ENCODE peak calls at places on chromosomes 16 and 17, in ten cellular contexts. H is endothelial cell of umbilical vein, G is stomach, Z is breast epithelium, W is GM23338, T is Panc1, L is HepG2, J is esophagus muscularis mucosa, O is transverse colon, U is H1. Y is an unnamed sample.

GRCh38 chr17:17567631-17568030 is 23.9 kb downstream of the PEMT start:
- DNase-seq in L (no peak), W (no peak), G (peak; percentile 82), Z (peak; percentile 65), U (no peak), T (no peak), J (no peak), O (no peak), H (no peak), Y (no peak)

GRCh38 chr17:3002538-3003301 is 60.7 kb downstream of the OR1D5 start:
- DNase-seq in W (no peak), T (no peak), U (no peak), L (no peak), H (no peak), Z (no peak), J (no peak), O (peak; percentile 65), G (peak; percentile 44), Y (peak; percentile 90)

GRCh38 chr17:41654134-41654907 is 29.9 kb upstream of the KRT17 start:
- DNase-seq in U (no peak), O (peak; percentile 95), L (no peak), T (no peak), H (no peak), J (no peak), G (peak; percentile 94), Z (peak; percentile 97), W (peak; percentile 45), Y (peak; percentile 64)

GRCh38 chr16:57519796-57520360 is 16.5 kb downstream of the CCDC102A start:
- DNase-seq in U (peak; percentile 93), H (peak; percentile 59), L (peak; percentile 73), W (peak; percentile 88), J (no peak), Z (peak; percentile 51), T (peak; percentile 36), G (peak; percentile 84), O (peak; percentile 83), Y (peak; percentile 95)

GRCh38 chr17:3602499-3602898 is 6.7 kb downstream of the TRPV1 start:
- DNase-seq in H (no peak), T (peak; percentile 15), O (no peak), J (no peak), U (peak; percentile 64), W (peak; percentile 94), G (no peak), Z (no peak), L (peak; percentile 44), Y (no peak)

GRCh38 chr17:7330099-7331015 is 1.2 kb upstream of the NEURL4 start:
- DNase-seq in O (peak; percentile 80), L (peak; percentile 76), H (no peak), U (peak; percentile 92), W (peak; percentile 92), J (no peak), Z (peak; percentile 67), G (peak; percentile 73), T (no peak), Y (peak; percentile 95)

GRCh38 chr17:21375757-21376584 is at the start of gene KCNJ12:
- DNase-seq in T (no peak), G (peak; percentile 41), Z (no peak), O (peak; percentile 34), L (no peak), J (no peak), U (no peak), H (peak; percentile 3), W (peak; percentile 82), Y (no peak)

GRCh38 chr17:13544292-13544691 is 57.4 kb downstream of the HS3ST3A1 start:
- DNase-seq in L (no peak), W (no peak), G (no peak), O (peak; percentile 13), U (no peak), H (no peak), J (peak; percentile 94), T (no peak), Z (peak; percentile 38), Y (no peak)

GRCh38 chr16:11128211-11129123 is 127.5 kb downstream of the SOCS1 start:
- DNase-seq in L (no peak), W (no peak), U (no peak), H (no peak), T (no peak), O (no peak), J (no peak), Z (no peak), G (peak; percentile 70), Y (no peak)

GRCh38 chr17:39218906-39219305 is 6.8 kb downstream of the STAC2 start:
- DNase-seq in G (no peak), L (no peak), H (no peak), W (no peak), Z (no peak), O (no peak), T (no peak), U (no peak), J (no peak), Y (no peak)
- H3K4me1 ChIP-seq in G (no peaks in the 10 kb centered on the region), L (no peaks in the 10 kb centered on the region), H (no peaks in the 10 kb centered on the region), W (peaks cover 10% of the 10 kb centered on the region), Z (peaks cover 4% of the 10 kb centered on the region), O (no peaks in the 10 kb centered on the region), T (no peaks in the 10 kb centered on the region), U (no peaks in the 10 kb centered on the region), J (no peaks in the 10 kb centered on the region), Y (no peaks in the 10 kb centered on the region)

GRCh38 chr17:8940866-8941471 is 24.5 kb downstream of the PIK3R5 start:
- DNase-seq in J (no peak), H (no peak), U (no peak), L (no peak), Z (no peak), O (no peak), W (no peak), T (no peak), G (no peak), Y (peak; percentile 78)
- TF ChIP-seq POLR2AphosphoS5 in J (no peak), H (no peak), U (no peak), L (no peak), Z (no peak), O (no peak), W (no peak), T (no peak), G (no peak), Y (no peak)

GRCh38 chr17:76072149-76072858 is at the start of gene SRP68:
- DNase-seq in J (peak; percentile 97), O (peak; percentile 93), W (peak; percentile 94), Z (peak; percentile 87), U (peak; percentile 91), H (peak; percentile 94), G (peak; percentile 93), T (no peak), L (peak; percentile 89), Y (peak; percentile 98)

GRCh38 chr17:76076100-76076764 is 1.7 kb downstream of the GALR2 start:
- DNase-seq in Z (no peak), H (no peak), U (peak; percentile 71), J (no peak), T (no peak), W (peak; percentile 71), O (no peak), G (no peak), L (no peak), Y (no peak)

GRCh38 chr17:76075364-76076099 is 951 bp downstream of the GALR2 start:
- DNase-seq in U (peak; percentile 81), H (no peak), W (peak; percentile 85), Z (no peak), J (no peak), L (no peak), O (no peak), T (no peak), G (no peak), Y (no peak)

GRCh38 chr17:76076765-76077581 is 2.0 kb upstream of the ZACN start:
- DNase-seq in O (no peak), Z (no peak), U (peak; percentile 78), G (no peak), W (peak; percentile 77), T (no peak), L (no peak), J (no peak), H (no peak), Y (peak; percentile 80)

DNA sequence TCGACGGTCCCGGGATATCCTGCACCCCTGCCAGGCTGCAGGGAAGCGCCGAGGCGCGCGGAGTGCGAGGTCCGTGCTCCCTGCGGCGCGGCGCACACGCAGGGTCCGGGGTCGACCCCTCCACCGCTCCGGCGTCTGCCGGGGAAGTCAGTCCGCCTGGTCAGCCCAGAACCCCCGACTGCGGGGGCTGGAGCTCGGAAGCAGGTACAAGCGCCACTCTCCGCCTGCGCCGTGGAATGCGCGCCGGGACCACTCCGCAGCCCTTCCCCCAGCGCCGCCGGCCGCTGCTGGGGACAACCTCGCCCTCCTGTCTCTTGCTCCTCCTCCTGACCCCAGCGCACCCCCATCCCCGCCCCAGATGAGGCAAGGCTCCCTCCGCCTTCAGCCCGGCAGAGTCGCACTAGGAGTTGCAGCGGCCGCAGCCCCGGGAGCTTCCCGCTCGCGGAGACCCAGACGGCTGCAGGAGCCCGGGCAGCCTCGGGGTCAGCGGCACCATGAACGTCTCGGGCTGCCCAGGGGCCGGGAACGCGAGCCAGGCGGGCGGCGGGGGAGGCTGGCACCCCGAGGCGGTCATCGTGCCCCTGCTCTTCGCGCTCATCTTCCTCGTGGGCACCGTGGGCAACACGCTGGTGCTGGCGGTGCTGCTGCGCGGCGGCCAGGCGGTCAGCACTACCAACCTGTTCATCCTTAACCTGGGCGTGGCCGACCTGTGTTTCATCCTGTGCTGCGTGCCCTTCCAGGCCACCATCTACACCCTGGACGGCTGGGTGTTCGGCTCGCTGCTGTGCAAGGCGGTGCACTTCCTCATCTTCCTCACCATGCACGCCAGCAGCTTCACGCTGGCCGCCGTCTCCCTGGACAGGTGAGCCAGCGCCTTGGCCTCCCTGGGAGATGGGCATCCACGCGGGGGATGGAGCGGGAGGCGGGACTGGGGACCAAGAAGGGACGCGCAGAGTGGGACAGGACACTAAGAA is at the start of gene GALR2:
- DNase-seq in G (no peak), W (peak; percentile 80), Z (no peak), U (peak; percentile 80), O (no peak), T (no peak), H (no peak), J (no peak), L (no peak), Y (peak; percentile 78)
- H3K4me1 ChIP-seq in G (peaks cover 65% of the 10 kb centered on the region), W (peaks cover 37% of the 10 kb centered on the region), Z (peaks cover 38% of the 10 kb centered on the region), U (no peaks in the 10 kb centered on the region), O (peaks cover 39% of the 10 kb centered on the region), T (peaks cover 7% of the 10 kb centered on the region), H (peaks cover 16% of the 10 kb centered on the region), J (peaks cover 58% of the 10 kb centered on the region), L (peaks cover 56% of the 10 kb centered on the region), Y (peaks cover 77% of the 10 kb centered on the region)

GRCh38 chr16:85570735-85571562 is 42.2 kb upstream of the GSE1 start:
- DNase-seq in G (peak; percentile 49), L (no peak), J (no peak), T (no peak), W (no peak), O (peak; percentile 58), Z (no peak), U (no peak), H (no peak), Y (peak; percentile 93)

GRCh38 chr16:85570213-85570734 is 42.8 kb upstream of the GSE1 start:
- DNase-seq in W (no peak), H (no peak), G (peak; percentile 39), L (no peak), J (no peak), T (no peak), Z (peak; percentile 75), U (no peak), O (no peak), Y (no peak)

GRCh38 chr16:85568519-85568918 is 44.6 kb upstream of the GSE1 start:
- DNase-seq in Z (no peak), O (peak; percentile 84), T (no peak), W (no peak), H (no peak), J (no peak), U (no peak), G (peak; percentile 73), L (no peak), Y (no peak)

GRCh38 chr16:85569039-85569614 is 44.0 kb upstream of the GSE1 start:
- DNase-seq in L (no peak), O (no peak), J (no peak), H (no peak), W (no peak), U (no peak), G (peak; percentile 41), Z (no peak), T (no peak), Y (no peak)

GRCh38 chr16:85569615-85570212 is 43.4 kb upstream of the GSE1 start:
- DNase-seq in G (peak; percentile 54), O (peak; percentile 68), L (no peak), Z (peak; percentile 39), J (no peak), W (peak; percentile 66), T (no peak), U (no peak), H (no peak), Y (peak; percentile 88)
- TF ChIP-seq POLR2AphosphoS5 in G (no peak), O (peak; percentile 9), L (no peak), Z (no peak), J (no peak), W (no peak), T (no peak), U (no peak), H (no peak), Y (peak; percentile 57)